ENCODE peak calls at places on chromosomes 4 and X, in five cellular contexts. O is suprapubic skin, S is GM23338, F is adrenal gland, V is fibroblast of lung. D is an unnamed sample.

GRCh38 chrX:48897621-48898306 is at the start of the genes PQBP1 and TIMM17B:
- DNase-seq in V (peak; percentile 96), O (peak; percentile 92), F (peak; percentile 94), S (peak; percentile 90), D (peak; percentile 88)

GRCh38 chr4:142353149-142353738 is 492.9 kb downstream of the INPP4B start:
- DNase-seq in S (peak; percentile 81), O (no peak), V (peak; percentile 70), F (peak; percentile 47), D (no peak)

GRCh38 chr4:74056114-74056857 is 17.8 kb upstream of the CXCL3 start:
- DNase-seq in F (no peak), O (no peak), V (peak; percentile 57), S (peak; percentile 35), D (no peak)

GRCh38 chr4:160745126-160745525 is 1418.7 kb downstream of the FSTL5 start:
- DNase-seq in S (no peak), F (no peak), O (no peak), V (no peak), D (no peak)

GRCh38 chr4:88439161-88439760 is 17.7 kb upstream of the HERC5 start:
- DNase-seq in S (peak; percentile 85), V (no peak), O (no peak), F (no peak), D (no peak)

GRCh38 chr4:53552711-53553110 is 38.6 kb downstream of the LNX1 start:
- DNase-seq in F (no peak), O (no peak), V (no peak), S (no peak), D (no peak)

GRCh38 chrX:103480526-103480925 is 38.8 kb downstream of the RAB40A start:
- DNase-seq in S (no peak), F (no peak), O (no peak), V (no peak), D (no peak)

GRCh38 chr4:94548571-94548970 is 96.8 kb downstream of the PDLIM5 start:
- DNase-seq in V (peak; percentile 96), F (no peak), O (no peak), S (peak; percentile 33), D (peak; percentile 43)

GRCh38 chr4:2186133-2186864 is 55.6 kb downstream of the HAUS3 start:
- DNase-seq in S (peak; percentile 91), V (peak; percentile 27), O (no peak), F (no peak), D (no peak)

GRCh38 chr4:110275871-110276270 is 77.5 kb upstream of the ELOVL6 start:
- DNase-seq in F (no peak), O (no peak), S (no peak), V (peak; percentile 92), D (no peak)

GRCh38 chrX:106959897-106960296 is 39.7 kb downstream of the CLDN2 start:
- DNase-seq in F (peak; percentile 4), S (peak; percentile 36), V (no peak), O (no peak), D (no peak)

GRCh38 chrX:15749642-15750610 is 11.9 kb downstream of the CA5B start:
- DNase-seq in S (no peak), F (peak; percentile 3), V (peak; percentile 6), O (no peak), D (peak; percentile 22)

GRCh38 chrX:47540754-47541538 is 20.1 kb upstream of the ARAF start:
- DNase-seq in F (peak; percentile 84), S (peak; percentile 87), O (no peak), V (peak; percentile 90), D (peak; percentile 86)

GRCh38 chrX:85903692-85904471 is 143.5 kb downstream of the CHM start:
- DNase-seq in F (no peak), V (peak; percentile 9), S (no peak), O (no peak), D (no peak)

GRCh38 chr4:13989496-13989895 is 362.0 kb upstream of the BOD1L1 start:
- DNase-seq in V (peak; percentile 60), S (no peak), F (peak; percentile 35), O (no peak), D (no peak)

GRCh38 chr4:96326846-96327245 is 487.0 kb downstream of the PDHA2 start:
- DNase-seq in F (no peak), V (no peak), O (no peak), S (no peak), D (no peak)

GRCh38 chrX:115912372-115912897 is 258.1 kb upstream of the AGTR2 start:
- DNase-seq in O (no peak), S (peak; percentile 54), F (no peak), V (no peak), D (no peak)

GRCh38 chr4:101977096-101977495 is 186.6 kb downstream of the BANK1 start:
- DNase-seq in V (peak; percentile 98), O (no peak), S (no peak), F (peak; percentile 23), D (no peak)

GRCh38 chr4:183450108-183450507 is 5.7 kb downstream of the CDKN2AIP start:
- DNase-seq in S (no peak), O (no peak), F (no peak), V (no peak), D (no peak)

GRCh38 chr4:183449193-183449888 is 4.9 kb downstream of the CDKN2AIP start:
- DNase-seq in V (peak; percentile 90), S (no peak), F (no peak), O (no peak), D (no peak)

GRCh38 chr4:183448436-183448835 is 4.0 kb downstream of the CDKN2AIP start:
- DNase-seq in S (no peak), O (no peak), V (no peak), F (no peak), D (no peak)

GRCh38 chr4:183444953-183445543 is 612 bp downstream of the CDKN2AIP start:
- DNase-seq in O (peak; percentile 83), F (peak; percentile 47), S (peak; percentile 63), V (peak; percentile 20), D (no peak)

GRCh38 chr4:183447646-183448045 is 3.2 kb downstream of the CDKN2AIP start:
- DNase-seq in V (no peak), O (no peak), S (no peak), F (no peak), D (no peak)
- H3K4me1 ChIP-seq in V (peaks cover 9% of the 10 kb centered on the region), O (peaks cover 47% of the 10 kb centered on the region), S (peaks cover 6% of the 10 kb centered on the region), F (peaks cover 36% of the 10 kb centered on the region), D (peaks cover 12% of the 10 kb centered on the region)

GRCh38 chr4:113056318-113056717 is 6.9 kb downstream of the ANK2 start:
- DNase-seq in F (no peak), O (no peak), V (no peak), S (no peak), D (no peak)
- H3K4me1 ChIP-seq in F (peaks cover 8% of the 10 kb centered on the region), O (no peaks in the 10 kb centered on the region), V (no peaks in the 10 kb centered on the region), S (peaks cover 14% of the 10 kb centered on the region), D (no peaks in the 10 kb centered on the region)

DNA sequence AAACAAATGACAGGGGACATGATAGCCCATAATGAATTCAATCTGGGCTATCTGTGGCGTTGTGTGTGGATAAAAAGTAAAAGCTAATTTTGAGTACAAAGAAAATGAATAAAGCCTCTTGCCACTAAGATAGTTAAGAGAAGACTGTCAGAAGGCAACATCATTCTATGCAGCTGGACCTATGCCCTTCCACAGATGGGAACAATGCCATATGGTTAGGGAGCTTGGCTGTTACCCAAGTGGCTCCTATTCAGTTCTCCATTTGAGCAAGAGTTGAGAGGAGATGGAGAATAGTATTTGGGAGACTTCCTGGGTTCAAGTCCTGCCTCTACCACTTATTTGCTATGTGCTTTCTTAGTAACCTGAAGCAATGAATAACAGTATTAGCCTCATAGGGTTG is 107.7 kb downstream of the ANXA3 start:
- DNase-seq in F (peak; percentile 39), V (peak; percentile 47), O (no peak), S (no peak), D (no peak)
- H3K4me1 ChIP-seq in F (peaks cover 29% of the 10 kb centered on the region), V (peaks cover 17% of the 10 kb centered on the region), O (peaks cover 47% of the 10 kb centered on the region), S (peaks cover 14% of the 10 kb centered on the region), D (no peaks in the 10 kb centered on the region)

GRCh38 chr4:76704133-76704881 is 193.6 kb downstream of the SOWAHB start:
- DNase-seq in O (no peak), S (peak; percentile 64), V (peak; percentile 75), F (no peak), D (no peak)

GRCh38 chr4:76705497-76705896 is 192.4 kb downstream of the SOWAHB start:
- DNase-seq in O (no peak), F (no peak), S (no peak), V (no peak), D (no peak)

GRCh38 chr4:76702440-76703122 is 195.4 kb downstream of the SOWAHB start:
- DNase-seq in V (no peak), O (no peak), F (no peak), S (no peak), D (no peak)

GRCh38 chr4:76703123-76703490 is 194.8 kb downstream of the SOWAHB start:
- DNase-seq in S (no peak), F (no peak), V (no peak), O (no peak), D (no peak)

GRCh38 chr4:76703676-76704075 is 194.3 kb downstream of the SOWAHB start:
- DNase-seq in V (peak; percentile 51), F (no peak), S (no peak), O (no peak), D (no peak)
- H3K4me1 ChIP-seq in V (peaks cover 19% of the 10 kb centered on the region), F (peaks cover 12% of the 10 kb centered on the region), S (peaks cover 68% of the 10 kb centered on the region), O (peaks cover 22% of the 10 kb centered on the region), D (no peaks in the 10 kb centered on the region)

GRCh38 chr4:70714488-70714887 is 7.3 kb upstream of the RUFY3 start:
- DNase-seq in O (no peak), S (no peak), F (no peak), V (no peak), D (no peak)

GRCh38 chr4:70714061-70714468 is 7.7 kb upstream of the RUFY3 start:
- DNase-seq in F (peak; percentile 57), O (no peak), S (no peak), V (no peak), D (no peak)

GRCh38 chr4:70712150-70712549 is 9.6 kb upstream of the RUFY3 start:
- DNase-seq in S (no peak), O (no peak), V (peak; percentile 39), F (no peak), D (no peak)

GRCh38 chr4:70712604-70713452 is 8.9 kb upstream of the RUFY3 start:
- DNase-seq in O (no peak), F (no peak), V (no peak), S (no peak), D (no peak)

GRCh38 chr4:70713453-70714026 is 8.2 kb upstream of the RUFY3 start:
- DNase-seq in S (peak; percentile 38), O (no peak), F (no peak), V (no peak), D (no peak)
- H3K4me1 ChIP-seq in S (peaks cover 14% of the 10 kb centered on the region), O (peaks cover 45% of the 10 kb centered on the region), F (peaks cover 49% of the 10 kb centered on the region), V (no peaks in the 10 kb centered on the region), D (no peaks in the 10 kb centered on the region)

DNA sequence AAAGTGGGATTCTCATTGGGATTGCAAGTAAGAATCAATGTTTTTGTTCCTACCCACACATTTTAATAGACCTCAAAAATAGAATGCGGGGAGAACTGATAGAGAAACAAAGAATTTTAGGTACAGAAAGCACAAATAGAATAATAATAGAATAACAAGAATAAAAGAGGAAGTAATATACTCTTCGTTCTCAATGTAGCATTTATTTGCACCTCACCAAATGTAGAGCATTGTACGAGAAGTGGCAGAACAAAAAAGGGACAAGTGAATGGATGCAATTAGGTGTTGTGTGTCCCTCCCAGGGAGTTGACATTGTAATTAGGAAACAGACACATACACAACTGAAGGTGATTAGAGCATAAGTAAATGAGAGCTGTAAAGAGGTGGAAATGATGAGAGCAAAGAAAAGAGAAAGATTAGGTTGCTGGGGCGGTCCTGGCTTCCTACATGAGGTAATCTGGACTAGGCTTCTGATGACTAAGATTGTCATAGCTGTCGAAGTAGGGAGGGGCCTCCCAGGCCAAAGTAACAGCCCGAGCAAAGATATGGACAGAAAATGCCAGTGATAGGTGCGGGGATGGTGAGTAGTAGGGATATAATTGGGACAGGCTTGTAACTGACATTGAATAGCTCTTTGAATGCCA is 10.4 kb downstream of the RAB9A start:
- DNase-seq in F (peak; percentile 29), V (peak; percentile 47), S (no peak), O (no peak), D (no peak)
- H3K4me1 ChIP-seq in F (peaks cover 53% of the 10 kb centered on the region), V (peaks cover 2% of the 10 kb centered on the region), S (peaks cover 7% of the 10 kb centered on the region), O (peaks cover 45% of the 10 kb centered on the region), D (peaks cover 4% of the 10 kb centered on the region)

GRCh38 chrX:65697173-65697572 is 29.7 kb downstream of the MSN start:
- DNase-seq in O (no peak), F (no peak), S (no peak), V (peak; percentile 85), D (no peak)
- H3K4me1 ChIP-seq in O (peaks cover 41% of the 10 kb centered on the region), F (peaks cover 33% of the 10 kb centered on the region), S (peaks cover 25% of the 10 kb centered on the region), V (peaks cover 17% of the 10 kb centered on the region), D (no peaks in the 10 kb centered on the region)